ENCODE peak calls at places on chromosomes 5 and 9, in five cellular contexts. C is NT2/D1, A is H1, I is GM12878, M is HepG2. K is an unnamed sample.
A peak's percentile ranks its signal among the peaks of the same experiment; 100 is the strongest.

GRCh38 chr9:124810513-124811355 is 33.8 kb downstream of the OLFML2A start:
- DNase-seq in C (peak; percentile 85), A (peak; percentile 76), I (no peak), M (peak; percentile 65), K (no peak)

GRCh38 chr5:180128671-180129261 is 57.2 kb upstream of the RNF130 start:
- DNase-seq in C (no peak), A (no peak), I (no peak), M (no peak), K (no peak)

GRCh38 chr9:85451680-85452079 is 290.1 kb downstream of the AGTPBP1 start:
- DNase-seq in C (no peak), A (no peak), I (no peak), M (no peak), K (no peak)

GRCh38 chr9:114745108-114745848 is 60.6 kb downstream of the TNFSF15 start:
- DNase-seq in C (no peak), A (no peak), I (no peak), M (no peak), K (no peak)

GRCh38 chr9:33148367-33149019 is 18.6 kb downstream of the B4GALT1 start:
- DNase-seq in C (no peak), A (no peak), I (no peak), M (no peak), K (no peak)

GRCh38 chr5:147084702-147085101 is 150.1 kb upstream of the STK32A start:
- DNase-seq in C (no peak), A (no peak), I (no peak), M (no peak), K (no peak)

GRCh38 chr5:141369994-141370848 is at the start of gene PCDHGB3:
- DNase-seq in C (no peak), A (no peak), I (no peak), M (no peak), K (peak; percentile 48)

GRCh38 chr9:126777733-126778132 is 27.1 kb upstream of the ZBTB43 start:
- DNase-seq in C (no peak), A (peak; percentile 67), I (no peak), M (no peak), K (no peak)

GRCh38 chr5:153629027-153629426 is 138.6 kb downstream of the GRIA1 start:
- DNase-seq in C (peak; percentile 58), A (peak; percentile 50), I (no peak), M (no peak), K (no peak)

GRCh38 chr5:158635565-158635964 is 464.2 kb downstream of the EBF1 start:
- DNase-seq in C (no peak), A (no peak), I (no peak), M (no peak), K (no peak)

GRCh38 chr9:89477811-89478583 is 19.9 kb downstream of the SEMA4D start:
- DNase-seq in C (no peak), A (no peak), I (no peak), M (no peak), K (no peak)

GRCh38 chr9:92122792-92123191 is 7.6 kb upstream of the SPTLC1 start:
- DNase-seq in C (no peak), A (no peak), I (no peak), M (no peak), K (no peak)

GRCh38 chr9:136081113-136081825 is 13.8 kb downstream of the NACC2 start:
- DNase-seq in C (no peak), A (no peak), I (no peak), M (no peak), K (no peak)

GRCh38 chr5:181173027-181173419 is 25.6 kb downstream of the OR2V2 start:
- DNase-seq in C (no peak), A (no peak), I (no peak), M (no peak), K (no peak)

GRCh38 chr5:88934401-88934800 is 51.4 kb upstream of the MEF2C start:
- DNase-seq in C (no peak), A (no peak), I (no peak), M (no peak), K (no peak)

GRCh38 chr9:133458643-133459312 is 1.0 kb upstream of the CACFD1 start:
- DNase-seq in C (no peak), A (no peak), I (no peak), M (peak; percentile 41), K (no peak)

GRCh38 chr9:73595036-73595545 is 443.4 kb downstream of the ANXA1 start:
- DNase-seq in C (no peak), A (no peak), I (no peak), M (no peak), K (no peak)

GRCh38 chr9:96567203-96567700 is 52.4 kb downstream of the CDC14B start:
- DNase-seq in C (no peak), A (no peak), I (no peak), M (no peak), K (peak; percentile 31)

GRCh38 chr9:69476016-69476415 is 151.0 kb downstream of the ENTREP1 start:
- DNase-seq in C (no peak), A (peak; percentile 40), I (no peak), M (no peak), K (no peak)

GRCh38 chr5:132782101-132782500 is 5.1 kb upstream of the SEPTIN8 start:
- DNase-seq in C (no peak), A (no peak), I (no peak), M (no peak), K (no peak)

GRCh38 chr5:766666-767431 is 17.7 kb downstream of the ZDHHC11B start:
- DNase-seq in C (no peak), A (peak; percentile 41), I (no peak), M (no peak), K (no peak)

DNA sequence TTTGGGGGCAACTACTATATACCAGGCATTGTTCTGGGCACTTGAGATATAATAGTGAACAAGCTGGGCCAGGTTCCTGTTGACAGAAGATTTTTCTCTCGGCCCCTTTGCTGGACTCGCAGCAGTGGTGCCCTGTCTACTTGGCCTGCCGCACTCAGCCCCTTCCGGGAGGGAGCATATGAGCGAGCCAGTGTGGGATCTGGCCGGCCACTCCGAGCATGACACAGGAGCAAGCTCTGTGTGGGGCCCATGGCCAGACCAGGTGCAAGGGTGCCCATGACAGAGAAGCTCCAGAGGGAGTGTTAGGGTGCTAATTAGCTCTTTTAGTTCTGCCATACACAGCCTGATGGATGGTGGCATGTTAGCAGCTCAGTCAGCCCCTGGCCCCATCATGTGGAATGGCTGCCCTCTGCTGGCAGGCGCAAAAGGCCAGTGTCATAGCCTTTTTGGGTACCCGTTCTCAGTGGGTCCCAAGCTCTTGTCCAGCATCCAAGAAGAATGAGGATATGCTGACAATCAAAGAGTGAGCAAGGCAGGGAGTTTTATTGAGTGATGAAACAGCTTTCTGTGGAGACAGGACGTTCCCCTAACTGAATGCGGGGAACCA is 9.3 kb upstream of the KIF4B start:
- DNase-seq in C (no peak), A (peak; percentile 80), I (no peak), M (peak; percentile 30), K (no peak)
- TF ChIP-seq SUZ12 in C (no peak), A (no peak), I (no peak), M (no peak), K (no peak)

DNA sequence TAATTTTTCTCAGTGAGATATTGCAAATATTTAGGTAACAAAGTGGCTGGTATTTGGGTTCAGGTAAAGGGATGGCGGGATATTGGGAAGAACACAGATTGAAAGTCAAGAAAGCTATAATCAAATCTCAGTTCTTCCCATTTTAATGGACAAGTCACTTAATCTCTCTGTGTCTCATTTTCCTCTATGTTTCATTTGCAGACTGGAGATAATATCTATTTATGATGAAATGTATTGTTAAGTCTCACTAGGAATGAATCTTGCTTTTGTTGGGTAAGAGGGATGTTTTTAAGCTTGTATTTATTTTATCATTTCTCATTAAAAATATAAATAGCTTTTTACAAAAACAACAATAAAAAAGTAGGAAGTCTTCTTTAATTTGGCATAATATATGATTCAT is 175.4 kb downstream of the ISL1 start:
- DNase-seq in C (no peak), A (no peak), I (no peak), M (no peak), K (no peak)
- TF ChIP-seq SUZ12 in C (no peak), A (no peak), I (no peak), M (no peak), K (no peak)

GRCh38 chr5:23001120-23001519 is 148.0 kb upstream of the CDH12 start:
- DNase-seq in C (no peak), A (no peak), I (no peak), M (no peak), K (no peak)
- TF ChIP-seq SUZ12 in C (no peak), A (no peak), I (no peak), M (no peak), K (no peak)

DNA sequence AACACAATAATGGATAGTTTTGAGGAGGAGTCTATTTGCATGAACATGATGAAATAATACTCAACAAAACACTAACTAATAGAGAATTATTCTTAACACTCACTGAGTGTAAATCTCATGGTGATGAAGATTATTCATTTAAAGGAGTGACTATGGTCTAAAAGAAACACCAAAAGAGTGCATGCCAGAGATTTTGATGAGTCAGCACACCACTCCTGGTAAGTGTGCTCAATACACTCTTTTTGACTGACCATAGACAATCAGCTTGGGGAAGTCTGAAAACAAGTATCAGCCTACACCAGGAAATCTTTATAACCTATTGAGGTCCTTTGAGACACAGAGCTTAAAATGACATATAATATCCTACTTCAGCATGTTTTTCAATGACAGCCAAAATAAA is 6.8 kb upstream of the FST start:
- DNase-seq in C (no peak), A (no peak), I (no peak), M (no peak), K (no peak)
- TF ChIP-seq SUZ12 in C (no peak), A (no peak), I (no peak), M (no peak), K (no peak)